ENCODE peak calls at places on chromosomes 13 and 19, in four cellular contexts. N is SK-N-SH, G is WTC11, V is K562. H is an unnamed sample.
A peak's percentile ranks its signal among the peaks of the same experiment; 100 is the strongest.

GRCh38 chr13:40190656-40191100 is 475.8 kb downstream of the FOXO1 start:
- DNase-seq in N (peak; percentile 63), V (no peak), G (no peak), H (no peak)

GRCh38 chr13:113052971-113053370 is 52.6 kb upstream of the F7 start:
- DNase-seq in V (no peak), G (no peak), N (no peak), H (no peak)

GRCh38 chr19:16315825-16316505 is 8.7 kb upstream of the KLF2 start:
- DNase-seq in V (peak; percentile 83), G (no peak), N (no peak), H (no peak)

GRCh38 chr19:19079571-19079970 is 15.8 kb downstream of the SLC25A42 start:
- DNase-seq in G (no peak), V (no peak), N (no peak), H (no peak)

GRCh38 chr19:19633711-19634515 is 5.9 kb upstream of the LPAR2 start:
- DNase-seq in V (no peak), G (no peak), N (no peak), H (no peak)

GRCh38 chr19:2575734-2576481 is 100.0 kb downstream of the GADD45B start:
- DNase-seq in V (no peak), G (no peak), N (peak; percentile 53), H (no peak)

GRCh38 chr13:30873519-30873918 is 32.6 kb upstream of the MEDAG start:
- DNase-seq in N (no peak), V (no peak), G (no peak), H (no peak)

GRCh38 chr19:40974633-40975037 is 16.4 kb upstream of the CYP2B6 start:
- DNase-seq in G (peak; percentile 84), N (peak; percentile 71), V (peak; percentile 80), H (peak; percentile 84)

GRCh38 chr19:49084206-49085019 is 838 bp upstream of the SNRNP70 start:
- DNase-seq in G (no peak), N (no peak), V (no peak), H (no peak)

GRCh38 chr13:44050450-44051063 is 170.9 kb downstream of the LACC1 start:
- DNase-seq in G (no peak), V (peak; percentile 6), N (peak; percentile 33), H (no peak)

GRCh38 chr19:46609511-46610412 is 8.6 kb downstream of the CALM3 start:
- DNase-seq in N (peak; percentile 8), G (peak; percentile 9), V (no peak), H (no peak)

GRCh38 chr19:39740395-39740794 is 2.6 kb upstream of the CLC start:
- DNase-seq in N (no peak), V (no peak), G (no peak), H (no peak)

GRCh38 chr19:47514151-47514868 is 553 bp downstream of the NAPA start:
- DNase-seq in V (peak; percentile 39), N (peak; percentile 42), G (no peak), H (no peak)

GRCh38 chr13:31067416-31068118 is 94.1 kb downstream of the HSPH1 start:
- DNase-seq in V (no peak), G (no peak), N (no peak), H (no peak)

GRCh38 chr13:114107686-114108081 is 24.7 kb downstream of the RASA3 start:
- DNase-seq in N (peak; percentile 41), V (no peak), G (peak; percentile 9), H (no peak)

GRCh38 chr19:43731346-43731745 is 15.5 kb downstream of the IRGC start:
- DNase-seq in V (no peak), G (no peak), N (no peak), H (no peak)

GRCh38 chr19:18379803-18380747 is 5.9 kb upstream of the GDF15 start:
- DNase-seq in V (peak; percentile 48), G (peak; percentile 27), N (no peak), H (no peak)

GRCh38 chr13:40189426-40189825 is 477.0 kb downstream of the FOXO1 start:
- DNase-seq in V (no peak), G (no peak), N (no peak), H (no peak)

GRCh38 chr19:41175825-41176734 is 16.9 kb upstream of the CYP2S1 start:
- DNase-seq in G (peak; percentile 77), N (no peak), V (no peak), H (peak; percentile 75)

GRCh38 chr13:110354209-110354627 is 47.1 kb downstream of the COL4A2 start:
- DNase-seq in N (no peak), G (no peak), V (no peak), H (no peak)

GRCh38 chr13:48504606-48505369 is 28.1 kb downstream of the RCBTB2 start:
- DNase-seq in V (no peak), G (no peak), N (no peak), H (no peak)

GRCh38 chr19:33193269-33193863 is 764 bp upstream of the LRP3 start:
- DNase-seq in V (no peak), N (no peak), G (no peak), H (no peak)

GRCh38 chr19:10762656-10763055 is 44.8 kb downstream of the DNM2 start:
- DNase-seq in V (no peak), G (no peak), N (no peak), H (no peak)

GRCh38 chr19:4524808-4525562 is 6.7 kb upstream of the PLIN4 start:
- DNase-seq in V (peak; percentile 73), G (peak; percentile 87), N (peak; percentile 79), H (peak; percentile 95)

GRCh38 chr19:20167020-20167644 is at the start of gene ZNF486:
- DNase-seq in V (peak; percentile 24), G (peak; percentile 98), N (peak; percentile 85), H (peak; percentile 95)

GRCh38 chr19:29564574-29565005 is 38.8 kb downstream of the VSTM2B start:
- DNase-seq in G (no peak), N (no peak), V (no peak), H (no peak)

GRCh38 chr19:49196527-49197240 is 39.1 kb downstream of the TRPM4 start:
- DNase-seq in V (peak; percentile 2), N (no peak), G (no peak), H (no peak)

GRCh38 chr13:80037505-80037888 is 303.4 kb downstream of the SPRY2 start:
- DNase-seq in G (no peak), N (no peak), V (no peak), H (no peak)

GRCh38 chr19:19218911-19219310 is 7.2 kb downstream of the NCAN start:
- DNase-seq in V (no peak), N (no peak), G (no peak), H (no peak)

GRCh38 chr13:76019421-76020044 is 383.4 kb downstream of the LMO7 start:
- DNase-seq in V (no peak), N (peak; percentile 11), G (peak; percentile 74), H (peak; percentile 51)

GRCh38 chr19:36140289-36141038 is 598 bp downstream of the CAPNS1 start:
- DNase-seq in V (peak; percentile 59), N (peak; percentile 88), G (peak; percentile 60), H (no peak)

DNA sequence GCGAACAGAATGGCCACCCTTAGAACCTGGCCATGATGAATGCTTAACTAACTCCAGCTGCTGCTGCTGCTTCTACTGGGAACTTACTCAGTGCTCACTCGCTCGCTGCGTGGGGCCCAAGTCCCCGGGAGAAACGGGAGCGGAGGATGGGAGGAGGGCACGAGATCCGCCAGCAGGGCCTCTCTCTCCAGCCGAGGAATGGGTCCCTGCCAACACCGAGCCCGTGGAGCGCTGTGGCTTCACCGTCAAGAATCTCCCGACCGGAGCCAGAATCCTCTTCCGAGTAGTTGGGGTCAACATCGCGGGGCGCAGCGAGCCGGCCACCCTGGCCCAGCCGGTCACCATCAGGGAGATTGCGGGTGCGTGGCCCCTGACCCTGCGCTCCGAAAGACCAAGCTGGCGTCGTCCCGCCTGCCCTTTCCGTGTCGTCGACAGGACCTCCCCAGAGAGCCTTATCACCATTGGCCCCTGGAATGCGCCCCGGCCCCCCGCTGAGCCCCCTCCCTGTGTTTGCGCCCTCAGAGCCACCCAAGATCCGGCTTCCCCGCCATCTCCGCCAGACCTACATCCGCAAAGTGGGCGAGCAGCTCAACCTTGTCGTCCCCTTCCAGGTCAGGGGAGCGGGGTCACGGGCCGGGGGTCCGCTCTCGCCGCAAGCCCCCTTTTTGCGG is 17.8 kb upstream of the EMC10 start:
- DNase-seq in V (no peak), N (no peak), G (no peak), H (no peak)
- TF ChIP-seq TEAD4 in V (no peak), N (no peak), G (no peak), H (no peak)

DNA sequence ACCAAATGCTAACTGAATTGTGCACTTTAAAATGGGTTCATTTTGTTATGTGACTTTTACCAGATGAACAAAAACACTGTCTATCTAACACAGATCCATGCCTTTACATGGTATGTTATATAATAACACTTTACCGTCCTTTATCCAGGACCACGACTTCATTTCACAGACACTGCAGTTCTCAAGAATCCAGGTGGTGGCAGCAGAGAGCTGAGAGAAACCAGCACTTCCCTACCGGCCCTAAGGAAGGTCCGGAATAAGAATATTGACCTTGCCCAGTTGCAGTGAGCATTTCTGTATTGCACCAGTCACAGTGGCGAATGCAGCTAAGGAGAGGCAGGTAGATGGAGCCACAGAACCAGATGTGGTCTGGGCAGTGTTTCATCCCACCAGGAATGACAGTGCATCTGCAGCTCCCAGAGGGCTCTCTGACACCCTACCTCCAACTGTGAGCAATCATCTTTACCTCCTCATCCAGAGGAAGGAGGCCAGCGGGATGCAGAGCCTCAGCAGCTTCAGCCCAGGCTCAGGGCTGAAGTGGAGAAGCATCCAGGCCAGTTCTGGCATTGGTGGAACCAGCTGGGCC is 44.6 kb downstream of the ZNF787 start:
- DNase-seq in N (peak; percentile 74), G (peak; percentile 74), V (peak; percentile 60), H (peak; percentile 78)
- TF ChIP-seq TEAD4 in N (no peak), G (no peak), V (peak; percentile 12), H (no peak)

GRCh38 chr13:42393573-42394360 is 121.8 kb downstream of the AKAP11 start:
- DNase-seq in G (no peak), N (no peak), V (no peak), H (no peak)
- TF ChIP-seq TEAD4 in G (no peak), N (no peak), V (no peak), H (no peak)

GRCh38 chr13:98105929-98106336 is 37.0 kb upstream of the FARP1 start:
- DNase-seq in N (no peak), G (no peak), V (peak; percentile 30), H (no peak)

GRCh38 chr13:98108330-98108729 is 34.6 kb upstream of the FARP1 start:
- DNase-seq in N (no peak), V (no peak), G (no peak), H (no peak)

GRCh38 chr13:98103531-98103930 is 39.4 kb upstream of the FARP1 start:
- DNase-seq in N (no peak), V (no peak), G (no peak), H (no peak)

GRCh38 chr13:98099627-98100026 is 43.3 kb upstream of the FARP1 start:
- DNase-seq in G (no peak), V (no peak), N (no peak), H (no peak)

DNA sequence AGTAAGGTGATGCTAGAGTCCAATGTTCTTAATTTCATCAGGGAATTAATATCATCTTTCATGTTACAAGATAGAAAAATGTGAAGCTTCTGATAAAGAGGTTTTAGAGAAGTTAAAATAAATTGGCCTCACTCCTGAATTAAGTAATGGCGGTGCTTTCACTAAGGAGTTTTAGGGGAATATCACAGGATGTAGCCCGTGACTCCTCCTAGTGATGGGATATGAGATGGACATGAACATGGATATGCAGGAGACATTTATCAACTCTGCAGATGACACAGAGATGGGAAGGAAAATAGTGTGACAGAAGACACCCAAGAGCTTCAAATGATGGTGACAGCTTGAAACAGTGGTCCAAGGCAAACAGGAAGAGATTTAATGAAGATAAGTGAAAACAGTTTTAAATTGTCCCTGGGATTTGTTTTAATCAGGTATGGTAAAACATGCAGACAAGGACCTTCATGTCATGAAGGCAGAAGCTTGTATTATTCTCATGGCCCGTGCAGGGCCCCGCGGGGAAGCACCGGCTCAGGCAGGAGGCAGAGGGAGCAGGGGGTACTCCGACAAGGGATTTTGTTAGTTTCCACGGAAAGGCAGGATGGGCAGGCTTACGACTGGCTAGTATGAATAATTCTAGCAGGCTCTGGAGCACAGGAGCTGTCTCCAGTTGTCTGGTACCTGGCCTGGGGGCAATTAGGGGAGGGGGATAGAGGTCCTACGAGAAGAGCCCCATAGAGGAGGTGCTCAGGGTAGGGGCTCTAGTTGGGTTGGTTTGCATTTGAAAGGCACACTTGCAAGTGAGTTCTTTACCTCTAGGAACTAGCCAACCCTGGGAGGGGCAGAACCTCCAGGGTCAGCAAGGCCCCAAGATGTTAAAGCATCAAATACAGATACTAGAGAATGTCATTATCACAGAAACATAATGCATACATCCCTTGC is 38.7 kb upstream of the FARP1 start:
- DNase-seq in N (peak; percentile 27), V (peak; percentile 18), G (peak; percentile 16), H (no peak)
- TF ChIP-seq TEAD4 in N (no peak), V (no peak), G (no peak), H (no peak)